ENCODE peak calls at places on chromosomes 12 and 14, in ten cellular contexts. O is esophagus squamous epithelium, B is testis, H is HepG2, L is NB4, T is heart left ventricle, Q is lower leg skin, G is tibial nerve, K is sigmoid colon, R is transverse colon. D is an unnamed sample.

GRCh38 chr12:57583008-57583831 is 7.8 kb upstream of the PIP4K2C start:
- DNase-seq in O (no peak), G (peak; percentile 30), K (peak; percentile 86), Q (peak; percentile 59), B (peak; percentile 85), L (peak; percentile 88), T (peak; percentile 59), R (peak; percentile 63), H (peak; percentile 86), D (peak; percentile 76)

GRCh38 chr14:89921896-89922548 is 32.5 kb downstream of the EFCAB11 start:
- DNase-seq in G (no peak), K (no peak), B (no peak), H (no peak), O (no peak), Q (no peak), R (no peak), T (no peak), L (no peak), D (no peak)

GRCh38 chr14:53619625-53620324 is 336.9 kb downstream of the BMP4 start:
- DNase-seq in G (no peak), B (no peak), R (no peak), Q (no peak), L (no peak), K (no peak), T (no peak), H (no peak), O (no peak), D (peak; percentile 8)

GRCh38 chr14:65038966-65039365 is 52.3 kb downstream of the FNTB start:
- DNase-seq in L (no peak), H (no peak), B (no peak), K (no peak), Q (no peak), T (no peak), O (no peak), G (no peak), R (no peak), D (no peak)

GRCh38 chr12:69619050-69619449 is 8.3 kb upstream of the LRRC10 start:
- DNase-seq in K (no peak), R (no peak), L (no peak), O (no peak), T (no peak), Q (no peak), B (no peak), H (no peak), G (no peak), D (no peak)

GRCh38 chr14:36020120-36021029 is 156.1 kb downstream of the PTCSC3 start:
- DNase-seq in R (no peak), T (no peak), K (no peak), O (no peak), H (no peak), L (no peak), B (no peak), Q (no peak), G (no peak), D (no peak)

GRCh38 chr12:121765573-121765972 is 27.9 kb downstream of the RHOF start:
- DNase-seq in B (no peak), O (no peak), R (no peak), H (no peak), K (no peak), G (no peak), T (no peak), L (peak; percentile 72), Q (no peak), D (no peak)

GRCh38 chr12:32229971-32230606 is 123.4 kb downstream of the BICD1 start:
- DNase-seq in Q (no peak), O (no peak), L (no peak), T (no peak), R (no peak), B (no peak), H (no peak), G (no peak), K (no peak), D (no peak)

GRCh38 chr14:57845802-57846531 is 19.9 kb downstream of the SLC35F4 start:
- DNase-seq in L (no peak), B (no peak), Q (no peak), G (no peak), R (no peak), O (no peak), T (no peak), K (no peak), H (no peak), D (no peak)

GRCh38 chr14:104650057-104650980 is 39.1 kb upstream of the INF2 start:
- DNase-seq in R (peak; percentile 71), L (peak; percentile 65), T (peak; percentile 72), B (peak; percentile 82), H (peak; percentile 37), Q (peak; percentile 37), G (peak; percentile 44), K (peak; percentile 81), O (no peak), D (peak; percentile 68)
- H3K4me3 ChIP-seq in R (peak overlapping the region; percentile 23), L (no peak overlapping the region), T (peak overlapping the region; percentile 14), B (peak overlapping the region; percentile 48), H (peak overlapping the region; percentile 19), Q (no peak overlapping the region), G (peak overlapping the region; percentile 43), K (peak overlapping the region; percentile 46), O (peak overlapping the region; percentile 40), D (no peak overlapping the region)

GRCh38 chr12:9070351-9070750 is 45.4 kb downstream of the A2M start:
- DNase-seq in O (no peak), K (no peak), Q (no peak), T (no peak), L (no peak), G (no peak), H (no peak), R (no peak), B (no peak), D (no peak)
- TF ChIP-seq CTCF in O (no peak), K (no peak), Q (no peak), T (no peak), L (no peak), G (no peak), H (no peak), R (no peak), B (no peak), D (no peak)

DNA sequence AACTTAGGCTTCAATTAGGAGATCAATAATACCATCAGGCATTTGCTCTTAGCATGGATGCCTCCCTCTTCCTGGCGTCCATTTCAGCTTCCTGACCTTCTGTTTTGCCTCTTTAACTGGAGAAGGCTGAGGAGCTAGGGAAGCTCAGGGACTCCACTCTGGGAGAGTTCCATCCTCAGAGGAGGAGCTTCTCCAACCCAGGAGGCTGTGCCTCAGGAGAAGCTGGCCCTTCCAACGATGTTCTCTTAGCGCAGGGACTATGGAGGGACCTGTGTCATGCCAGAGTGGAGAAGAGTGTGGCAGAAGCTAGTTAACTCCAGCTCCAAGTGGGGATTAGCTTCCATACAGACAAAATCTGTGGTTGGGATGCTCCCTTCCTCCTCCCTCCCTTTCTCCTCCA is 58.0 kb downstream of the KCNA5 start:
- DNase-seq in B (no peak), O (no peak), R (no peak), H (no peak), L (no peak), Q (no peak), K (no peak), T (no peak), G (no peak), D (no peak)
- TF ChIP-seq POLR2A in B (no peak), O (no peak), R (no peak), H (no peak), L (no peak), Q (no peak), K (no peak), T (no peak), G (no peak), D (no peak)

GRCh38 chr14:20644520-20644919 is 3.0 kb upstream of the OR6S1 start:
- DNase-seq in R (no peak), B (no peak), K (no peak), G (no peak), T (no peak), O (no peak), Q (no peak), L (no peak), H (no peak), D (no peak)

GRCh38 chr14:20641591-20641990 is at the start of gene OR6S1:
- DNase-seq in K (no peak), R (no peak), H (no peak), O (no peak), T (no peak), B (no peak), Q (no peak), G (no peak), L (no peak), D (no peak)

DNA sequence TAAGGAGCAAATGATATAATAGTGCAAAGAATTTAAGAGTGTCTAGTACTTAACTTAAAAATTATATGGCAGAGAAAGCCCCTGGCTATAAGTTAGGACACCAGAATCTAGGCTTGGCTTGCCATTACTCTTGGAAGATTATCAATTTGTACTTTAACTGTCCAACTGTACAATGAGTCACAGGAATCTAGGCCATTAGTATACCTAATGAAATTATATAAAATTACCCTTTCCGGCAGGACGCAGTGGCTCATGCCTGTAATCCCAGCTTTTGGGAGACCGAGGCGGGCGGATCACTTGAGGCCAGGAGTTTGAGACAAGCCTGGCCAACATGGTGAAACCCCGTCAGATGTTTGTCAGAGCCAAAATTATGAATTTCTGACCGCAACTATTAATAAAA is 691 bp upstream of the OR6S1 start:
- DNase-seq in R (no peak), L (no peak), Q (no peak), H (no peak), K (no peak), O (no peak), T (no peak), B (no peak), G (no peak), D (no peak)
- H3K4me3 ChIP-seq in R (no peak overlapping the region), L (no peak overlapping the region), Q (no peak overlapping the region), H (no peak overlapping the region), K (no peak overlapping the region), O (no peak overlapping the region), T (no peak overlapping the region), B (no peak overlapping the region), G (no peak overlapping the region), D (no peak overlapping the region)

GRCh38 chr12:53803194-53803593 is 51.4 kb upstream of the CISTR start:
- DNase-seq in B (no peak), G (no peak), L (no peak), K (no peak), T (no peak), Q (no peak), H (no peak), O (no peak), R (no peak), D (no peak)

GRCh38 chr12:53804429-53804828 is 52.6 kb upstream of the CISTR start:
- DNase-seq in H (no peak), Q (peak; percentile 20), G (no peak), B (no peak), R (no peak), T (no peak), L (no peak), K (no peak), O (no peak), D (no peak)

GRCh38 chr12:53805801-53806200 is 54.0 kb upstream of the CISTR start:
- DNase-seq in K (no peak), T (no peak), G (no peak), B (no peak), R (no peak), O (no peak), Q (no peak), L (no peak), H (no peak), D (no peak)

GRCh38 chr12:53805067-53805466 is 53.3 kb upstream of the CISTR start:
- DNase-seq in T (no peak), L (no peak), H (no peak), O (no peak), G (no peak), B (no peak), Q (no peak), R (no peak), K (no peak), D (no peak)

GRCh38 chr12:53803703-53804102 is 51.9 kb upstream of the CISTR start:
- DNase-seq in H (no peak), R (no peak), T (no peak), L (peak; percentile 20), Q (no peak), K (no peak), B (no peak), G (no peak), O (no peak), D (no peak)
- TF ChIP-seq CTCF in H (no peak), R (no peak), T (no peak), L (no peak), Q (no peak), K (no peak), B (no peak), G (no peak), O (no peak), D (no peak)

D was measured in body of pancreas.